ENCODE peak calls at places on chromosome 5, in seven cellular contexts. F, K, J, E, N, P and Z are unnamed samples.

GRCh38 chr5:146466521-146467349 is 19.6 kb downstream of the TCERG1 start:
- DNase-seq in F (peak; percentile 29), K (no peak), J (no peak), E (no peak), N (no peak), P (peak; percentile 37), Z (no peak)

GRCh38 chr5:143923634-143924265 is 111.8 kb downstream of the HMHB1 start:
- DNase-seq in F (peak; percentile 60), K (no peak), J (peak; percentile 9), E (no peak), N (no peak), P (peak; percentile 66), Z (no peak)

GRCh38 chr5:73030995-73031394 is 75.2 kb downstream of the FCHO2 start:
- DNase-seq in F (peak; percentile 78), K (no peak), J (peak; percentile 51), E (no peak), N (no peak), P (peak; percentile 90), Z (no peak)

GRCh38 chr5:124453221-124454032 is 293.0 kb downstream of the ZNF608 start:
- DNase-seq in F (peak; percentile 79), K (no peak), J (peak; percentile 72), E (no peak), N (no peak), P (peak; percentile 89), Z (no peak)

GRCh38 chr5:138565100-138565821 is 9.9 kb downstream of the HSPA9 start:
- DNase-seq in F (no peak), K (no peak), J (no peak), E (no peak), N (no peak), P (no peak), Z (no peak)

GRCh38 chr5:35016179-35017056 is 31.3 kb downstream of the AGXT2 start:
- DNase-seq in F (no peak), K (no peak), J (no peak), E (no peak), N (no peak), P (peak; percentile 59), Z (no peak)

GRCh38 chr5:17314907-17315471 is 97.6 kb downstream of the BASP1 start:
- DNase-seq in F (peak; percentile 78), K (no peak), J (no peak), E (no peak), N (no peak), P (no peak), Z (no peak)

GRCh38 chr5:68276740-68277139 is 61.2 kb downstream of the PIK3R1 start:
- DNase-seq in F (no peak), K (no peak), J (no peak), E (no peak), N (no peak), P (no peak), Z (no peak)

GRCh38 chr5:102589661-102590060 is 90.9 kb upstream of the SLCO6A1 start:
- DNase-seq in F (peak; percentile 45), K (no peak), J (no peak), E (no peak), N (no peak), P (no peak), Z (no peak)

GRCh38 chr5:4083591-4084337 is 488.1 kb downstream of the IRX1 start:
- DNase-seq in F (peak; percentile 2), K (no peak), J (no peak), E (no peak), N (no peak), P (no peak), Z (no peak)

GRCh38 chr5:1324719-1325190 is 20.1 kb downstream of the CLPTM1L start:
- DNase-seq in F (no peak), K (no peak), J (no peak), E (no peak), N (no peak), P (no peak), Z (no peak)

GRCh38 chr5:17218353-17219005 is 1.0 kb downstream of the BASP1 start:
- DNase-seq in F (peak; percentile 83), K (no peak), J (peak; percentile 69), E (no peak), N (peak; percentile 42), P (peak; percentile 67), Z (peak; percentile 19)

GRCh38 chr5:179930788-179931473 is 23.2 kb upstream of the TBC1D9B start:
- DNase-seq in F (no peak), K (no peak), J (no peak), E (no peak), N (no peak), P (no peak), Z (no peak)

GRCh38 chr5:151577566-151577965 is 13.6 kb downstream of the FAT2 start:
- DNase-seq in F (no peak), K (no peak), J (no peak), E (no peak), N (no peak), P (no peak), Z (peak; percentile 23)

GRCh38 chr5:81817086-81817485 is 66.2 kb upstream of the SSBP2 start:
- DNase-seq in F (no peak), K (no peak), J (no peak), E (no peak), N (no peak), P (no peak), Z (no peak)

GRCh38 chr5:138790684-138791083 is 37.5 kb downstream of the CTNNA1 start:
- DNase-seq in F (peak; percentile 14), K (no peak), J (no peak), E (no peak), N (no peak), P (peak; percentile 46), Z (no peak)

GRCh38 chr5:137461636-137462596 is 37.2 kb downstream of the SPOCK1 start:
- DNase-seq in F (no peak), K (no peak), J (peak; percentile 38), E (no peak), N (no peak), P (no peak), Z (no peak)

GRCh38 chr5:176822041-176822425 is 11.7 kb downstream of the UNC5A start:
- DNase-seq in F (no peak), K (no peak), J (no peak), E (no peak), N (no peak), P (no peak), Z (no peak)

GRCh38 chr5:77168884-77169254 is 41.6 kb upstream of the PDE8B start:
- DNase-seq in F (no peak), K (no peak), J (no peak), E (peak; percentile 27), N (peak; percentile 68), P (no peak), Z (peak; percentile 67)

GRCh38 chr5:16894236-16895057 is 41.6 kb downstream of the MYO10 start:
- DNase-seq in F (peak; percentile 80), K (no peak), J (peak; percentile 85), E (no peak), N (peak; percentile 54), P (peak; percentile 96), Z (peak; percentile 81)

GRCh38 chr5:127558273-127558672 is 40.8 kb downstream of the PRRC1 start:
- DNase-seq in F (no peak), K (no peak), J (no peak), E (no peak), N (no peak), P (no peak), Z (no peak)

GRCh38 chr5:1110260-1110929 is 1.5 kb downstream of the SLC12A7 start:
- DNase-seq in F (no peak), K (no peak), J (peak; percentile 32), E (peak; percentile 72), N (peak; percentile 76), P (no peak), Z (peak; percentile 58)

GRCh38 chr5:132190161-132190817 is 37.4 kb downstream of the P4HA2 start:
- DNase-seq in F (peak; percentile 82), K (no peak), J (peak; percentile 41), E (no peak), N (no peak), P (peak; percentile 81), Z (no peak)

GRCh38 chr5:322281-322941 is 897 bp downstream of the AHRR start:
- DNase-seq in F (no peak), K (no peak), J (peak; percentile 81), E (no peak), N (peak; percentile 49), P (peak; percentile 36), Z (no peak)

GRCh38 chr5:122153774-122154173 is 24.4 kb downstream of the ZNF474 start:
- DNase-seq in F (no peak), K (no peak), J (no peak), E (no peak), N (no peak), P (peak; percentile 26), Z (no peak)

GRCh38 chr5:42952575-42952974 is 87.5 kb downstream of the ANXA2R start:
- DNase-seq in F (no peak), K (no peak), J (no peak), E (no peak), N (no peak), P (no peak), Z (no peak)
- H3K4me3 ChIP-seq in F (peak overlapping the region; percentile 49), K (no peak overlapping the region), J (no peak overlapping the region), E (peak overlapping the region; percentile 28), N (no peak overlapping the region), P (peak overlapping the region; percentile 45), Z (peak overlapping the region; percentile 47)

DNA sequence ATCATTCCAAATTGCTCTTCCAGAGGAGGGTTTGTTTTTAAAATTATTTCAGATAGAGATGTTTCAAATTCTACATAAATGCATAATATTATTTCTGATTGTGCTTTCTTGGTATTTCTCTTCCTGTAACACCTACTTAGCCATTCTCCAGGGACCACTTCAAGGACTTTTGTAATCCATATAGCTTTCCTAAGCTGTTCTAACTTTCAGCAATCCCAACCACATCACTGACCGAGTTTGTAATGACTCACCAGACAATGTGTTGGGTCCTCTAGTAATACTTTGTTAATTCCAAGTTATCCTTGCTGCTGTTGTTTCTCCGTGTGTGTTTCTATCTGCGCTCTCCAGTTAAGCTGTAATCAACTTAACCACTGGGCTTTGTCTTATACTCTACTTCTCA is 143.6 kb upstream of the CCDC152 start:
- DNase-seq in F (peak; percentile 92), K (no peak), J (no peak), E (no peak), N (no peak), P (peak; percentile 26), Z (no peak)
- H3K4me3 ChIP-seq in F (no peak overlapping the region), K (no peak overlapping the region), J (no peak overlapping the region), E (no peak overlapping the region), N (no peak overlapping the region), P (no peak overlapping the region), Z (no peak overlapping the region)

GRCh38 chr5:142839711-142840441 is 69.7 kb downstream of the ARHGAP26 start:
- DNase-seq in F (peak; percentile 91), K (peak; percentile 45), J (peak; percentile 69), E (peak; percentile 79), N (no peak), P (peak; percentile 29), Z (peak; percentile 55)
- H3K4me3 ChIP-seq in F (no peak overlapping the region), K (no peak overlapping the region), J (no peak overlapping the region), E (no peak overlapping the region), N (no peak overlapping the region), P (no peak overlapping the region), Z (no peak overlapping the region)

DNA sequence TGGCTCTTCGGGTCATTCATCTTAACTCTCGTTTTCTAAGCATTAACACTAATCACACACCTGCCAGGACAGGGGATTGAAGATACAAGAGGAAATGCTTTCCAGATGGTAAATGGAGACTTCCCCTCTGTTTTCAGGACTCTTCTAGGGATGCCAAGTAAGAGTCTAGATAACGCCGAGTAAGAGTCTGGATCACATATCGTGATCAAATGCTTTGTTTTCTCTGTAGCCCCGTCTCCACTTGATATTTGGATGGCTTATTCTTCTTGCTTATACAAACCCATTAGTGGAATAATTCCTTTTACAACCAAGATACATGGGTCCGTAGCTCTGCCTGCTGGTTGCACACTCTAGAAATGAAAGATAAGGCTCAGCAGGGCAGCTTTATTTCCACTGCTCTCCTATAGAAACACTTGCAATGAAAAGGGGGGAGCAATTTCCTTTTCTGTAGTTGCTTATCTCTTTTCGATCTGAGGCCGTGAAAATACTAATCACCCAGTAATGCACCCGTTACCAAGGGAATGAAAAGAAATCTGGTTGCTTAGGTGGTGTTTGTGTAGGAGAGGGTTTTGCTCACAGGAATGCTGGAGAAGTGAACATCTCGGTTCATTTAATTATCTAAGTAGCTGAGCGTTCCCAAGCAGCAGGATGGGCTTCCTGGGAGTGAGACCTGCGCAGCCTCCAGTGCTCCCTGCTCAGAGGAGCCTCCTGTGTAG is 131.6 kb downstream of the ADAMTS16 start:
- DNase-seq in F (no peak), K (no peak), J (no peak), E (no peak), N (no peak), P (no peak), Z (no peak)
- H3K4me3 ChIP-seq in F (no peak overlapping the region), K (no peak overlapping the region), J (no peak overlapping the region), E (no peak overlapping the region), N (no peak overlapping the region), P (no peak overlapping the region), Z (no peak overlapping the region)